ENCODE peak calls at places on chromosomes 3 and 15, in eight cellular contexts. I is naive thymus-derived CD8-positive, alpha-beta T cell; T is GM18507; C is kidney epithelial cell; G is T-cell; L is stimulated activated CD8-positive, alpha-beta memory T cell treated with anti-CD3 and anti-CD28 coated beads, Interleukin-15, amount 100 ng/mL, for 1 hour; N is ELR; X is AG10803. A is an unnamed sample.

GRCh38 chr3:196140224-196140623 is 58.3 kb upstream of the TFRC start:
- DNase-seq in L (no peak), X (no peak), N (no peak), T (no peak), G (no peak), C (no peak), I (no peak), A (no peak)

GRCh38 chr3:141050913-141051632 is at the start of gene SPSB4:
- DNase-seq in G (no peak), I (no peak), N (peak; percentile 45), X (peak; percentile 17), T (no peak), C (no peak), L (no peak), A (peak; percentile 12)

GRCh38 chr3:89314454-89314853 is 207.0 kb downstream of the EPHA3 start:
- DNase-seq in G (no peak), X (peak; percentile 11), C (peak; percentile 38), L (no peak), N (peak; percentile 8), T (no peak), I (no peak), A (no peak)

GRCh38 chr3:101976473-101976872 is 127.2 kb downstream of the NFKBIZ start:
- DNase-seq in I (no peak), L (no peak), T (no peak), G (no peak), X (no peak), C (no peak), N (no peak), A (peak; percentile 28)

GRCh38 chr3:153901991-153902390 is 219.2 kb upstream of the ARHGEF26 start:
- DNase-seq in C (no peak), L (no peak), I (no peak), T (no peak), X (peak; percentile 25), N (peak; percentile 49), G (no peak), A (no peak)

GRCh38 chr3:40680685-40681657 is 156.2 kb downstream of the ZNF621 start:
- DNase-seq in N (no peak), C (no peak), X (no peak), L (no peak), G (no peak), T (no peak), I (no peak), A (no peak)

GRCh38 chr15:79623488-79623887 is 191.4 kb downstream of the MINAR1 start:
- DNase-seq in C (no peak), N (no peak), X (no peak), L (no peak), G (no peak), I (no peak), T (no peak), A (no peak)

GRCh38 chr15:51232581-51232980 is 105.8 kb downstream of the CYP19A1 start:
- DNase-seq in I (no peak), L (no peak), G (no peak), T (no peak), N (peak; percentile 1), C (no peak), X (no peak), A (no peak)

GRCh38 chr3:67090472-67090871 is 92.4 kb downstream of the KBTBD8 start:
- DNase-seq in G (no peak), L (no peak), N (peak; percentile 66), C (peak; percentile 29), T (no peak), X (peak; percentile 51), I (no peak), A (no peak)

GRCh38 chr3:126832933-126833332 is 128.9 kb downstream of the CHCHD6 start:
- DNase-seq in N (no peak), G (no peak), C (no peak), L (no peak), T (no peak), I (no peak), X (no peak), A (no peak)

GRCh38 chr15:72034859-72035650 is 82.9 kb downstream of the MYO9A start:
- DNase-seq in X (no peak), C (no peak), T (no peak), I (no peak), N (peak; percentile 34), G (no peak), L (no peak), A (no peak)

GRCh38 chr3:6857510-6857909 is 3.4 kb upstream of the GRM7 start:
- DNase-seq in X (no peak), C (no peak), L (no peak), N (no peak), G (no peak), I (no peak), T (no peak), A (no peak)

GRCh38 chr3:184259878-184260570 is 1.3 kb downstream of the CAMK2N2 start:
- DNase-seq in X (no peak), L (no peak), C (no peak), G (no peak), T (no peak), N (peak; percentile 61), I (peak; percentile 32), A (no peak)

GRCh38 chr15:32851619-32852416 is 134.0 kb downstream of the GREM1 start:
- DNase-seq in L (no peak), C (no peak), I (no peak), T (no peak), X (peak; percentile 93), G (no peak), N (peak; percentile 86), A (no peak)

GRCh38 chr15:89883518-89883917 is 10.3 kb downstream of the AP3S2 start:
- DNase-seq in G (no peak), X (no peak), L (no peak), C (no peak), T (no peak), N (no peak), I (no peak), A (no peak)